ENCODE peak calls at places on chromosomes 13 and 19, in eight cellular contexts. E is K562, G is transverse colon, H is SK-N-SH, T is H1, Z is stomach, I is breast epithelium, F is HCT116. D is an unnamed sample.

GRCh38 chr19:42175952-42176648 is 41.4 kb downstream of the DEDD2 start:
- DNase-seq in E (no peak), G (no peak), H (peak; percentile 59), T (no peak), Z (no peak), I (no peak), F (no peak), D (no peak)

GRCh38 chr13:26956532-26957142 is 196.1 kb upstream of the GPR12 start:
- DNase-seq in E (no peak), G (peak; percentile 72), H (no peak), T (no peak), Z (no peak), I (no peak), F (no peak), D (no peak)

GRCh38 chr19:56671613-56671994 is at the start of gene ZNF835:
- DNase-seq in E (no peak), G (peak; percentile 87), H (peak; percentile 94), T (peak; percentile 86), Z (peak; percentile 76), I (peak; percentile 77), F (no peak), D (peak; percentile 94)

GRCh38 chr13:99042851-99043250 is 65.0 kb upstream of the DOCK9 start:
- DNase-seq in E (peak; percentile 15), G (no peak), H (no peak), T (no peak), Z (no peak), I (no peak), F (no peak), D (no peak)

GRCh38 chr13:95136638-95137037 is 164.6 kb downstream of the ABCC4 start:
- DNase-seq in E (no peak), G (no peak), H (no peak), T (no peak), Z (no peak), I (no peak), F (no peak), D (no peak)

GRCh38 chr19:42563352-42564210 is 31.1 kb downstream of the CEACAM8 start:
- DNase-seq in E (peak; percentile 66), G (peak; percentile 35), H (peak; percentile 63), T (no peak), Z (peak; percentile 29), I (no peak), F (peak; percentile 43), D (no peak)

GRCh38 chr13:32530841-32531253 is 7.7 kb downstream of the N4BP2L2 start:
- DNase-seq in E (no peak), G (no peak), H (no peak), T (no peak), Z (no peak), I (no peak), F (no peak), D (no peak)

GRCh38 chr19:45001087-45001739 is at the start of gene RELB:
- DNase-seq in E (peak; percentile 99), G (peak; percentile 98), H (peak; percentile 99), T (peak; percentile 99), Z (peak; percentile 97), I (peak; percentile 94), F (peak; percentile 72), D (peak; percentile 97)

GRCh38 chr19:8307400-8307964 is 676 bp downstream of the CD320 start:
- DNase-seq in E (no peak), G (peak; percentile 24), H (peak; percentile 67), T (no peak), Z (peak; percentile 25), I (peak; percentile 17), F (no peak), D (peak; percentile 78)

GRCh38 chr19:38792250-38793111 is 3.5 kb downstream of the LGALS7B start:
- DNase-seq in E (no peak), G (peak; percentile 64), H (no peak), T (peak; percentile 70), Z (peak; percentile 39), I (no peak), F (no peak), D (peak; percentile 92)

GRCh38 chr13:83503424-83503823 is 378.9 kb downstream of the SLITRK1 start:
- DNase-seq in E (no peak), G (no peak), H (no peak), T (no peak), Z (no peak), I (no peak), F (no peak), D (no peak)

GRCh38 chr19:28426902-28427232 is 786.1 kb downstream of the UQCRFS1 start:
- DNase-seq in E (peak; percentile 46), G (no peak), H (no peak), T (no peak), Z (no peak), I (no peak), F (no peak), D (no peak)

GRCh38 chr13:44046428-44046827 is 166.7 kb downstream of the LACC1 start:
- DNase-seq in E (no peak), G (no peak), H (no peak), T (no peak), Z (no peak), I (no peak), F (no peak), D (no peak)

GRCh38 chr13:44049546-44049945 is 169.8 kb downstream of the LACC1 start:
- DNase-seq in E (no peak), G (no peak), H (no peak), T (no peak), Z (no peak), I (no peak), F (no peak), D (no peak)

GRCh38 chr13:44051405-44051804 is 171.7 kb downstream of the LACC1 start:
- DNase-seq in E (no peak), G (no peak), H (no peak), T (no peak), Z (no peak), I (no peak), F (no peak), D (no peak)

GRCh38 chr13:44050450-44051063 is 170.9 kb downstream of the LACC1 start:
- DNase-seq in E (peak; percentile 6), G (no peak), H (peak; percentile 33), T (no peak), Z (no peak), I (no peak), F (peak; percentile 32), D (no peak)

GRCh38 chr13:44048326-44048725 is 168.6 kb downstream of the LACC1 start:
- DNase-seq in E (no peak), G (no peak), H (no peak), T (no peak), Z (no peak), I (no peak), F (no peak), D (no peak)
- TF ChIP-seq CTCF in E (peak; percentile 38), G (no peak), H (peak; percentile 55), T (no peak), Z (no peak), I (no peak), F (no peak), D (no peak)

GRCh38 chr19:13774217-13775191 is at the start of gene C19orf53:
- DNase-seq in E (peak; percentile 97), G (peak; percentile 92), H (peak; percentile 93), T (peak; percentile 85), Z (peak; percentile 89), I (peak; percentile 85), F (peak; percentile 80), D (peak; percentile 96)
- TF ChIP-seq POLR2AphosphoS5 in E (peak; percentile 96), G (peak; percentile 99), H (peak; percentile 96), T (peak; percentile 94), Z (peak; percentile 100), I (peak; percentile 97), F (peak; percentile 86), D (peak; percentile 99)

GRCh38 chr19:18867199-18867598 is 28.8 kb downstream of the CERS1 start:
- DNase-seq in E (no peak), G (no peak), H (no peak), T (no peak), Z (no peak), I (no peak), F (no peak), D (peak; percentile 70)

GRCh38 chr19:18869231-18869575 is 26.8 kb downstream of the CERS1 start:
- DNase-seq in E (no peak), G (no peak), H (no peak), T (peak; percentile 65), Z (no peak), I (no peak), F (no peak), D (peak; percentile 76)

GRCh38 chr19:18869781-18870530 is 26.0 kb downstream of the CERS1 start:
- DNase-seq in E (no peak), G (no peak), H (no peak), T (peak; percentile 96), Z (no peak), I (no peak), F (no peak), D (peak; percentile 74)

GRCh38 chr19:18867751-18868150 is 28.2 kb downstream of the CERS1 start:
- DNase-seq in E (no peak), G (no peak), H (no peak), T (no peak), Z (no peak), I (no peak), F (no peak), D (no peak)

DNA sequence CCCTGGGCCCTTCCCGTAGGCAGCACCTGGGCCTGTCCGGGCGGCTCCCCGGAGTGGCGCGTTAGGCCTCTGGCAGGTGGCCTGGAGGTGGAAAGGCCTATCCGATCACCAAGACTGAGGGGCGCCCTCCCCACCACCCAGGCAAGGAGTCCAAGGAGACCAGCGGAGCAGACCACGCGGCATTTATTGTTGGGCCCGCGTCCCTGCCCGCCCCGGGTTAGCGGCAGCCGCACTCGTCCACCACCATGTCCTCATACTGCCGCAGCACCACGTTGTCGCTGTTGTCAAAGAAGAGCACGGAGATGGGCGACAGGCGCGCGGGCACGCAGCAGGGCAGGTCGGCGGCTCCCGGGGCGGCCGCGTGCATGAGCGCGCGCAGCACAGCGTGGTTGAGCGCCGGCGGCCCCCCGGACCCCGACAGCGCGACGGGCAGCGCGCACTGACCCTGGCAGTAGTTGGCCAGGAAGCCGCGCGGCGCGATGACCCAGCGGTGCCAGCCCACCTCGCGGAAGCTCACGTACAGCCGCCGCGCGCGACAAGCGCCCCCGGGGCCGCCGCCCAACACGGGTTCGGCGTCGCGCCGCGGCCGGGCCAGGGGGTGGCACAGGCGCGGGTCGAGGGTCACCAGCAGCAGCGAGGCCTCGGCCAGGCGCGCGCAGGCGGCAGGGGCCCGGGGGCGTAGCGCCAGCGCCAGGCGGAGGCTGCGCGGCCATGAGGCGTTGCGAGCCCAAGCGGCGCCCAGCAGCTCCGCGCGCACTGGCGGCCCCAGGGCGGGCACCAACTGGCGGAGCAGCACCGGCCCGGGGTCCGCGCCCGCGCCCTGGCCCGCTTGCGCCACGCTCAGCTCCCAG is 27.4 kb downstream of the CERS1 start:
- DNase-seq in E (no peak), G (no peak), H (no peak), T (no peak), Z (no peak), I (no peak), F (no peak), D (peak; percentile 73)
- H3K27ac ChIP-seq in E (no peak overlapping the region), G (no peak overlapping the region), H (no peak overlapping the region), T (no peak overlapping the region), Z (no peak overlapping the region), I (no peak overlapping the region), F (peak overlapping the region; percentile 17), D (no peak overlapping the region)

GRCh38 chr13:106814389-106814903 is 246.5 kb upstream of the ARGLU1 start:
- DNase-seq in E (no peak), G (no peak), H (no peak), T (no peak), Z (no peak), I (no peak), F (no peak), D (no peak)

GRCh38 chr13:106804996-106805395 is 237.1 kb upstream of the ARGLU1 start:
- DNase-seq in E (no peak), G (no peak), H (no peak), T (no peak), Z (no peak), I (no peak), F (no peak), D (no peak)

GRCh38 chr13:106815545-106815944 is 247.6 kb upstream of the ARGLU1 start:
- DNase-seq in E (no peak), G (no peak), H (no peak), T (no peak), Z (no peak), I (no peak), F (no peak), D (no peak)

GRCh38 chr13:106810069-106810468 is 242.1 kb upstream of the ARGLU1 start:
- DNase-seq in E (no peak), G (no peak), H (no peak), T (no peak), Z (no peak), I (no peak), F (no peak), D (no peak)
- TF ChIP-seq CTCF in E (no peak), G (no peak), H (no peak), T (no peak), Z (no peak), I (no peak), F (no peak), D (no peak)